ENCODE peak calls at places on chromosomes 6 and 20, in four cellular contexts. Q, L, N and Z are unnamed samples.
A peak's percentile ranks its signal among the peaks of the same experiment; 100 is the strongest.

GRCh38 chr6:161366301-161366953 is 92.6 kb upstream of the AGPAT4 start:
- DNase-seq in Q (no peak), L (no peak), N (no peak), Z (no peak)

GRCh38 chr6:39934060-39934757 is at the start of gene MOCS1:
- DNase-seq in Q (peak; percentile 84), L (peak; percentile 84), N (peak; percentile 77), Z (peak; percentile 41)

GRCh38 chr20:4217349-4217761 is 202.0 kb upstream of the RNF24 start:
- DNase-seq in Q (no peak), L (no peak), N (no peak), Z (no peak)

GRCh38 chr6:80174931-80175572 is 68.6 kb downstream of the BCKDHB start:
- DNase-seq in Q (no peak), L (no peak), N (no peak), Z (peak; percentile 67)

GRCh38 chr20:49501917-49502316 is 19.4 kb upstream of the KCNB1 start:
- DNase-seq in Q (no peak), L (no peak), N (no peak), Z (no peak)

GRCh38 chr6:154920502-154921200 is 74.5 kb upstream of the TIAM2 start:
- DNase-seq in Q (no peak), L (no peak), N (no peak), Z (no peak)

GRCh38 chr6:41560440-41561192 is 14.4 kb downstream of the FOXP4 start:
- DNase-seq in Q (peak; percentile 59), L (peak; percentile 74), N (no peak), Z (no peak)

GRCh38 chr6:141033101-141033500 is 1099.6 kb upstream of the GJE1 start:
- DNase-seq in Q (no peak), L (no peak), N (no peak), Z (no peak)

GRCh38 chr6:110125361-110125760 is 54.1 kb downstream of the WASF1 start:
- DNase-seq in Q (no peak), L (no peak), N (no peak), Z (no peak)

GRCh38 chr6:151284012-151284411 is 44.2 kb downstream of the AKAP12 start:
- DNase-seq in Q (no peak), L (no peak), N (no peak), Z (no peak)

GRCh38 chr6:33416386-33417126 is 1.4 kb downstream of the CUTA start:
- DNase-seq in Q (no peak), L (no peak), N (no peak), Z (no peak)

GRCh38 chr6:33418690-33419291 is 884 bp upstream of the CUTA start:
- DNase-seq in Q (no peak), L (no peak), N (no peak), Z (no peak)

GRCh38 chr6:33419580-33420492 is at the start of gene SYNGAP1:
- DNase-seq in Q (no peak), L (peak; percentile 33), N (no peak), Z (no peak)

GRCh38 chr6:33417127-33417902 is 592 bp downstream of the CUTA start:
- DNase-seq in Q (no peak), L (peak; percentile 29), N (no peak), Z (peak; percentile 88)

DNA sequence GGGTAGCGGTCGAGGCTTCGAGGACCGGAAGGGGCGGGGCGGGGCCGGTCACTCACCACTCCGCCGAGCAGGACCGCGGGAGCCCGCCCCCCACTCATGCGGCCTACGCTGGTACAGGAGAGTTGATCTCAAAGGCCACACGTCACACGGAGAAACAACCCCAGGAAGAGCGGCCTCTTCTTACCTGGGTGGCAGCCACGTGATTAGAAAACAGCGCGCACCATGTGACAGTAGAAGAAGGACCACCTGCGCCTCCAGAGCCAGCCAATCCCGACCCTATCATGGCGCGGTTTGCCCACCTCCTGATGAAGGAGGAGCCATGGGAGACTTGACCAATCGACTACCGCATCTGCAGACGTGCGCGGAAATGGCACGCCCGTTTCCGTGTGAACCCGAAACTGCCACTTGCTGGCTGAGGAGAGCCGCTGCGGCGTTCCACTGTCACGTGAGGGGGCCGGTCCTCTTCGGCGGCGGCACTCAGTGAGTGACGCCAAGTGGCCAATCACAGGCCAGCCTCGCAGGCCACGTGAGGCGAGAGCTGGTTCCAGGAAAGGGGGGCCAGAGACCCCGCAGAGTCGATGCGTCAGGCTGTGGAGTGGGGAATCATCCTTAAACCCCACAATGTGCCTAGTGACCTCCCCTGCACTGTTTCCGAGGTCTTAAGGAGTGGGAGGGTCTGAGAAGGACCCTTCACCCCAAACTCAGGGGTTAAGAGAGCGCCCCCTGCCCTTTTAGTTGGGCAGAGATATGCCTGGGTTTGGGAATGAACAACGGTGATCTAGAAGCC is at the start of gene CUTA:
- DNase-seq in Q (peak; percentile 99), L (peak; percentile 99), N (peak; percentile 100), Z (peak; percentile 100)
- TF ChIP-seq CTCF in Q (no peak), L (no peak), N (no peak), Z (peak; percentile 70)

GRCh38 chr6:119952696-119953095 is 603.1 kb upstream of the MAN1A1 start:
- DNase-seq in Q (no peak), L (no peak), N (no peak), Z (no peak)

GRCh38 chr6:119950681-119951080 is 601.1 kb upstream of the MAN1A1 start:
- DNase-seq in Q (no peak), L (no peak), N (no peak), Z (no peak)
- TF ChIP-seq CTCF in Q (no peak), L (no peak), N (no peak), Z (no peak)

GRCh38 chr6:113576310-113576709 is 280.8 kb upstream of the MARCKS start:
- DNase-seq in Q (no peak), L (no peak), N (no peak), Z (no peak)

GRCh38 chr6:113565306-113565705 is 291.8 kb upstream of the MARCKS start:
- DNase-seq in Q (no peak), L (no peak), N (no peak), Z (peak; percentile 57)

GRCh38 chr6:113574147-113574546 is 283.0 kb upstream of the MARCKS start:
- DNase-seq in Q (no peak), L (no peak), N (no peak), Z (no peak)

GRCh38 chr6:113570176-113570575 is 287.0 kb upstream of the MARCKS start:
- DNase-seq in Q (no peak), L (no peak), N (no peak), Z (no peak)

DNA sequence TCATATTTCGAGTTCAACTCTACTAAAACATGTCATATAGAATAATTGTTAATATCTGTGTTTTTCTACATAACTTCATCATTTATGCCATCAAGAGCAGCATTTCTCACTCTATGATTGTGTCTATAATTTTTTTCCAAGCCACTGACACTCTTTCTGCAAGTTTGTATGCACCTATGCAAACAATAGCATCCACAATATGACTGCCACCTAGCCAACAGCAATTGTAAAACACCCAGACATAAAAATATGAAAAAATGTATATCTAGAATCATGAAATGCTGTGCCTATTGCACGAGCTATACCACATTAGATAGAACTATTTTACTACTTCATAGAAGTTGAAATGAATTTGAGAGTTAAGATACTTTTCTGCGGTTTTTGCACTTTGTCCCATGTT is 286.5 kb upstream of the MARCKS start:
- DNase-seq in Q (no peak), L (no peak), N (no peak), Z (no peak)
- TF ChIP-seq CTCF in Q (no peak), L (no peak), N (no peak), Z (peak; percentile 34)

DNA sequence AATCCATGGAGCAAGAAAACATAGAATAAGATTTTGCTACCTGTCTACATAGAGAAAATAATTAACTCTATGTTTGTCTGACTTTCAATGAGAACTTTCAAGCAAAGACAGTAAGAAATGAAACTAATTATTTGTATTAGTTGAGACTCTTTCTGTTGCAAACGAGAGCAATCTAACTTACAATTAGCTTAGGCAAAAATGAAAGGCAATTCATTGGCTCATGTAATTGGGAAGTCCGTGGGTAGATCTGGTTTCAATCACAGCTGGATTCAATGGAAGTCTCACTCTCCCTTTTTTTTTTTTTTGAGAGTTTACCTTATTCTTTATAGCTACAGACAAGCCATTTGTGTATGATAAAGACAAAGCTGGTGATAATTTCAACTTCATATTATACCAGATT is 68.2 kb upstream of the STXBP5 start:
- DNase-seq in Q (no peak), L (no peak), N (no peak), Z (no peak)
- TF ChIP-seq CTCF in Q (no peak), L (no peak), N (no peak), Z (no peak)

GRCh38 chr20:18255526-18255925 is 32.8 kb upstream of the ZNF133 start:
- DNase-seq in Q (no peak), L (no peak), N (no peak), Z (no peak)

GRCh38 chr20:18254615-18255014 is 33.7 kb upstream of the ZNF133 start:
- DNase-seq in Q (no peak), L (no peak), N (no peak), Z (no peak)

GRCh38 chr20:18256440-18257090 is 31.8 kb upstream of the ZNF133 start:
- DNase-seq in Q (no peak), L (no peak), N (no peak), Z (no peak)

GRCh38 chr20:18259730-18260129 is 28.6 kb upstream of the ZNF133 start:
- DNase-seq in Q (no peak), L (no peak), N (no peak), Z (no peak)

DNA sequence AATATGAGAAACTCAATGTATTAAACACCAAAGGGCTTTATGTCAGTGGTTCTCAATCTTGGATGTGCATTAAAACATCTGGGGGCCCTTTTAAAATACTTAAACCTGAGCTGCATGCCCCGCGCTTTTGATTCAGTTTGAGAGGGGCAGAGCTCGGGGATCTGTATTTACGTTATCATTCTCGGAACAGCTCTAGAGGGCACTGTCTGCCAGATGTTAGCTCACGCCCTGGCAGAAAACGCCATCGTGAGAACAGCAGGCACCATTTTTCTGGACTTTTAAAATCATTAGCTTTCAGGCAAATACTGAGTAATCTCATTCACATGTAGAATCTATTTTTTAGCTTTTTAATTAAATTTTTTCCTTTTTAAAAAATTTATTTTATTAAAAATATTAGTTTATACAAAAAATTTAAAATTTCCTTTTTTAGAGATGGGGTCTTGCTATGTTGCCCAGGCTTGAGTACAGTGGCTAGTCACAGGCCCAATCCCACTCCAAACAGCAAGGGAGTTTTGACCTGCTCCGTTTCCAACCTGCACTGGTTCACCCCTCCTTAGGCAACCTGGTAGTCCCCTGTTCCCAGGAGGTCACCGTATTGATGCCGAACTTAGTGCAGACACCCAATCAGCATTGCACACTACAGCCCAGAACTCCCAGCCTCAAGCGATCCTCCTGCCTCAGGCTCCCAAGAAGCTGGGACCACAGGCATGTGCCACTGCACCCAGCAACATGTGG is 30.0 kb upstream of the ZNF133 start:
- DNase-seq in Q (no peak), L (no peak), N (no peak), Z (peak; percentile 5)
- TF ChIP-seq CTCF in Q (no peak), L (no peak), N (no peak), Z (peak; percentile 46)

GRCh38 chr6:44645276-44645675 is 257.8 kb downstream of the CDC5L start:
- DNase-seq in Q (no peak), L (no peak), N (no peak), Z (no peak)
- TF ChIP-seq CTCF in Q (no peak), L (no peak), N (no peak), Z (peak; percentile 26)

GRCh38 chr6:13383280-13384163 is 55.2 kb upstream of the TBC1D7 start:
- DNase-seq in Q (no peak), L (no peak), N (no peak), Z (no peak)
- TF ChIP-seq CTCF in Q (no peak), L (no peak), N (no peak), Z (peak; percentile 2)

DNA sequence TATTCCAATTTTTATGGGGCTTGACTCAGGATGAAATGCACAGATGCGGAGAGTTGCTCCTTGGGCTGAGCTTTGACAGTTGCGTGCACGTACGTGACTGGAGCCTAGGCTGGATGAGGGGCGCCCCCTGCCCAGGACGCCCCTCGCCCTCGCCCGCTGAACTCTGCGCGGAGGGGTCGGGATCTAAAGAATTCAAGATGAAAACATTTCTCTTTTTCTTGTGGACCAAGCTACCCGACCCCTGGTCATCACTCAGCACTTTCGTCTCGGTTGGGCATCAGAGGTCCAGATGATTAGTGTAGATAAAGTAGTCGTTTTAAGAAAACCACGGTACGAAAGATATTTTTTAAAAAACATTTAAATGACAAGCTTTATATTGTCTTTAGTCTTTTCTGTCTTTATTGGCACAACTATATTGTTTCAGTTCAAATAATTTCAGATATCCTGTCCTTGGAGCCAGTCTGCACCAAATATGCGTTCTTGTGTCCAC is 745 bp downstream of the DTD1 start:
- DNase-seq in Q (no peak), L (no peak), N (no peak), Z (no peak)
- TF ChIP-seq CTCF in Q (no peak), L (no peak), N (no peak), Z (no peak)